ENCODE peak calls at places on chromosomes 6 and 20, in five cellular contexts. L is HCT116, W is HepG2, G is GM12878, Y is K562. C is an unnamed sample.

GRCh38 chr6:56938634-56939294 is 16.1 kb upstream of the BEND6 start:
- DNase-seq in W (peak; percentile 13), Y (no peak), L (peak; percentile 100), G (no peak), C (no peak)

GRCh38 chr6:127146935-127147334 is 28.5 kb downstream of the RSPO3 start:
- DNase-seq in G (no peak), Y (no peak), L (no peak), W (no peak), C (no peak)

GRCh38 chr6:129517288-129517687 is 192.7 kb downstream of the ARHGAP18 start:
- DNase-seq in Y (no peak), L (no peak), G (no peak), W (no peak), C (no peak)

GRCh38 chr6:26195376-26195923 is 108.2 kb downstream of the HFE start:
- DNase-seq in L (peak; percentile 77), Y (peak; percentile 58), G (peak; percentile 70), W (peak; percentile 94), C (peak; percentile 93)

GRCh38 chr20:11902264-11902663 is 15.4 kb upstream of the BTBD3 start:
- DNase-seq in G (no peak), W (no peak), L (no peak), Y (no peak), C (no peak)

GRCh38 chr6:23477576-23477975 is 648.4 kb upstream of the NRSN1 start:
- DNase-seq in L (no peak), G (no peak), Y (no peak), W (no peak), C (no peak)

GRCh38 chr6:151413372-151414145 is 22.2 kb upstream of the ZBTB2 start:
- DNase-seq in Y (no peak), L (no peak), W (no peak), G (no peak), C (no peak)

GRCh38 chr6:13666194-13667105 is 45.2 kb downstream of the RANBP9 start:
- DNase-seq in W (no peak), L (no peak), Y (no peak), G (no peak), C (no peak)

GRCh38 chr6:112563368-112563767 is 216.2 kb downstream of the RFPL4B start:
- DNase-seq in Y (no peak), G (no peak), L (no peak), W (peak; percentile 47), C (no peak)
- TF ChIP-seq JUND in Y (no peak), G (no peak), L (no peak), W (no peak), C (no peak)

DNA sequence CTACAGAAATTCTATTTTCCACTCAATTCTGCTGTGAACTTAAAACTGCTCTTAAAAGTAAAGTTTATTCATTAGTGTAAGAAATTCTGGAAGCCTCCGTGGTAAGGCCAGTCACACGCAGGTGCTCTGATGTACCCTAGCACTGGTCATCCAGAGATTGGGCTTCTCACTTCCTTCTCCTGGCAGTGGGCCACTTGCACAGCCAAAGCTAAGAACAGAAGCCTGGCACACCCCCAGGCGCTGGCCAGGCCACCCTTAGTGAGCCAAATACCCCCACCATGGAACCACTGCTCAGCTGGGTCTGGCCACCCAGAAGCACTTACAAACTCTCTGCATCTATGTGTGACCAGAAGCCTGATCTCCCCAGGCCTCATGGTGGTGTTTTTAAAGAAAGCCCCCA is 35.3 kb upstream of the ARFGEF2 start:
- DNase-seq in Y (no peak), L (no peak), G (no peak), W (no peak), C (no peak)
- TF ChIP-seq JUND in Y (no peak), L (no peak), G (no peak), W (no peak), C (no peak)

GRCh38 chr20:15867899-15868298 is 705.3 kb downstream of the KIF16B start:
- DNase-seq in W (peak; percentile 5), G (no peak), L (no peak), Y (no peak), C (peak; percentile 10)
- TF ChIP-seq JUND in W (no peak), G (no peak), L (no peak), Y (no peak), C (no peak)

DNA sequence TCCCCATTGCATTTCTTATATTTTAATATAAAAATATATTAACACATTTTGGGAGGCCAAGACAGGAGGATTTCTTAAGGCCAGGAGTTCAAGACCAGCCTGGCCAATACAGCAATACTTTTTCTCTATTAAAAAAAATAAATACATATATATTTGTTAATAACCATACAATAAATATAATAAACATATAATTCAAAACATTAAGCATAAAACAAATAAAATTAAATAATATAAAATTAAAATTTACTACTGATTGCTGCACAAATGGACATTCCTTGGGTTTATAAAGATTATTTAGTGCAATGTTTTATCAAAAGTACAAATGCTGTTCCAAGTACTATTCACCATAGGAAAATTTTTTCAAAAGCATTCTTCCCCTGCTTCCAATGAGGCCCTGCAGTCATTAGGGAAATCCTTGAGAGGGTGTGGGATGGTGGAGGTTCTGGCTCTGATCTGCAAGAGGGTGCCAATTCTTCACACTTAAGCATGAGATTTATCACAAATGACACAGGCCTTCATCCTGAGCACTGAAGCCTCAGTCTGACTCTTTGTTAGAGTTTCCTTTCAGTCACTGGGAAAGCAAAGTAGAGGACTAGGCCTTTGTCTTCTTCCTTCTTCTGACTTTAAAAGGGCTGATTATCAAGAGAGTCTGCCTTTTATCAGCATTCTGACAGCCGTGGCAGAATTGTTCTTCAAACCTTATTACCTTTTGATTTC is 596.7 kb downstream of the EPM2A start:
- DNase-seq in W (no peak), Y (no peak), G (no peak), L (no peak), C (no peak)
- TF ChIP-seq JUND in W (no peak), Y (no peak), G (no peak), L (no peak), C (no peak)

GRCh38 chr20:32017711-32018251 is 7.5 kb downstream of the CCM2L start:
- DNase-seq in Y (peak; percentile 81), L (peak; percentile 79), G (no peak), W (peak; percentile 69), C (peak; percentile 96)
- TF ChIP-seq JUND in Y (no peak), L (no peak), G (no peak), W (no peak), C (no peak)

GRCh38 chr6:161626132-161626676 is 352.3 kb upstream of the AGPAT4 start:
- DNase-seq in G (no peak), L (no peak), W (no peak), Y (no peak), C (no peak)

GRCh38 chr6:161635975-161636374 is 362.1 kb upstream of the AGPAT4 start:
- DNase-seq in Y (no peak), L (no peak), G (no peak), W (no peak), C (no peak)

GRCh38 chr6:161630674-161631073 is 356.8 kb upstream of the AGPAT4 start:
- DNase-seq in G (no peak), Y (no peak), W (no peak), L (no peak), C (no peak)

GRCh38 chr6:161637658-161638057 is 363.8 kb upstream of the AGPAT4 start:
- DNase-seq in G (no peak), W (no peak), L (no peak), Y (no peak), C (no peak)

DNA sequence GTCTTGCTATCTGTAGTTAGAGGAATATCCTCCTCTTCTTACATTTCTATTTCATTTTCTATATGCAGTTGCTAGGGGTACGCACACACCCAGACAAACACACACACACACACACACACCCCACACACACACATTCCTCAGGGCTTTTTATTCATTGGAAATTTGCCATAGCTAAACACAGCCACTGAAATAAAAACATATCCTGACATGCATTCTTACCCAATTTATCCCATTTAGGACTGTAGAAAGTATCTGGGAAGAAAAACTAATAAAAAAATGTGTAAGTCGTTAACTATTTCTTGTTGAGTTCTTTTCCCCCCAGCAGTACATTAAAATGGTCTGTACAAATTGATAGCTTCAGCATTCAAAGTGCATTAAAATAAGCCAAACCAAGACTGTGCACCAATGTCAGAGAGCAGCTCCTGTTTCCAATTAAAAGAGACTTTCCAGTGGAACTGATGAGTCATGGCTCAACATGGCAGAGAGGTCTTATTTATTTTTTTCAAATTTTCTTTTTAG is 357.9 kb upstream of the AGPAT4 start:
- DNase-seq in W (no peak), Y (no peak), L (no peak), G (no peak), C (no peak)
- TF ChIP-seq JUND in W (no peak), Y (no peak), L (no peak), G (no peak), C (no peak)